ENCODE peak calls at places on chromosomes 7 and 10, in six cellular contexts. One of them, this sample, is unnamed.
A peak's percentile ranks its signal among the peaks of the same experiment; 100 is the strongest.

GRCh38 chr7:285731-286130 is 4.2 kb upstream of the FOXL3 start:
- DNase-seq in fibroblast of the conjunctiva: no peak
- DNase-seq in uterus: no peak
- DNase-seq in BE2C: no peak
- DNase-seq in stimulated activated CD4-positive, alpha-beta T cell treated with anti-CD3 and anti-CD28 coated beads, TNF-alpha, amount 100 ng/mL, for 24 hours: no peak
- DNase-seq in NCI-H345: no peak
- DNase-seq in this sample: peak; percentile 51

GRCh38 chr7:139058963-139059362 is 23.1 kb upstream of the ZC3HAV1L start:
- DNase-seq in BE2C: no peak
- DNase-seq in uterus: no peak
- DNase-seq in fibroblast of the conjunctiva: peak; percentile 55
- DNase-seq in stimulated activated CD4-positive, alpha-beta T cell treated with anti-CD3 and anti-CD28 coated beads, TNF-alpha, amount 100 ng/mL, for 24 hours: no peak
- DNase-seq in NCI-H345: no peak
- DNase-seq in this sample: no peak

GRCh38 chr10:63430091-63430998 is 35.4 kb downstream of the JMJD1C start:
- DNase-seq in NCI-H345: no peak
- DNase-seq in stimulated activated CD4-positive, alpha-beta T cell treated with anti-CD3 and anti-CD28 coated beads, TNF-alpha, amount 100 ng/mL, for 24 hours: no peak
- DNase-seq in fibroblast of the conjunctiva: peak; percentile 56
- DNase-seq in uterus: no peak
- DNase-seq in BE2C: no peak
- DNase-seq in this sample: no peak

GRCh38 chr7:156604311-156604710 is 36.3 kb upstream of the RNF32 start:
- DNase-seq in BE2C: no peak
- DNase-seq in uterus: no peak
- DNase-seq in fibroblast of the conjunctiva: no peak
- DNase-seq in NCI-H345: no peak
- DNase-seq in stimulated activated CD4-positive, alpha-beta T cell treated with anti-CD3 and anti-CD28 coated beads, TNF-alpha, amount 100 ng/mL, for 24 hours: no peak
- DNase-seq in this sample: no peak

GRCh38 chr7:152089183-152089582 is 63.7 kb downstream of the GALNT11 start:
- DNase-seq in BE2C: no peak
- DNase-seq in NCI-H345: no peak
- DNase-seq in stimulated activated CD4-positive, alpha-beta T cell treated with anti-CD3 and anti-CD28 coated beads, TNF-alpha, amount 100 ng/mL, for 24 hours: no peak
- DNase-seq in uterus: no peak
- DNase-seq in fibroblast of the conjunctiva: no peak
- DNase-seq in this sample: no peak

GRCh38 chr7:69738396-69738889 is 140.2 kb downstream of the AUTS2 start:
- DNase-seq in stimulated activated CD4-positive, alpha-beta T cell treated with anti-CD3 and anti-CD28 coated beads, TNF-alpha, amount 100 ng/mL, for 24 hours: no peak
- DNase-seq in NCI-H345: no peak
- DNase-seq in uterus: no peak
- DNase-seq in BE2C: peak; percentile 41
- DNase-seq in fibroblast of the conjunctiva: no peak
- DNase-seq in this sample: no peak

GRCh38 chr10:79249156-79250121 is 97.8 kb upstream of the PPIF start:
- DNase-seq in fibroblast of the conjunctiva: no peak
- DNase-seq in NCI-H345: no peak
- DNase-seq in stimulated activated CD4-positive, alpha-beta T cell treated with anti-CD3 and anti-CD28 coated beads, TNF-alpha, amount 100 ng/mL, for 24 hours: no peak
- DNase-seq in BE2C: no peak
- DNase-seq in uterus: no peak
- DNase-seq in this sample: no peak

GRCh38 chr10:115918812-115919211 is 354.2 kb downstream of the GFRA1 start:
- DNase-seq in uterus: no peak
- DNase-seq in BE2C: no peak
- DNase-seq in stimulated activated CD4-positive, alpha-beta T cell treated with anti-CD3 and anti-CD28 coated beads, TNF-alpha, amount 100 ng/mL, for 24 hours: no peak
- DNase-seq in fibroblast of the conjunctiva: no peak
- DNase-seq in NCI-H345: no peak
- DNase-seq in this sample: no peak

GRCh38 chr10:126196225-126196624 is 192.1 kb downstream of the ADAM12 start:
- DNase-seq in NCI-H345: no peak
- DNase-seq in stimulated activated CD4-positive, alpha-beta T cell treated with anti-CD3 and anti-CD28 coated beads, TNF-alpha, amount 100 ng/mL, for 24 hours: no peak
- DNase-seq in uterus: no peak
- DNase-seq in fibroblast of the conjunctiva: no peak
- DNase-seq in BE2C: no peak
- DNase-seq in this sample: no peak

GRCh38 chr10:123637326-123637880 is 28.8 kb upstream of the GPR26 start:
- DNase-seq in BE2C: no peak
- DNase-seq in stimulated activated CD4-positive, alpha-beta T cell treated with anti-CD3 and anti-CD28 coated beads, TNF-alpha, amount 100 ng/mL, for 24 hours: no peak
- DNase-seq in uterus: no peak
- DNase-seq in NCI-H345: no peak
- DNase-seq in fibroblast of the conjunctiva: no peak
- DNase-seq in this sample: no peak

GRCh38 chr10:79391231-79392019 is 44.2 kb downstream of the PPIF start:
- DNase-seq in stimulated activated CD4-positive, alpha-beta T cell treated with anti-CD3 and anti-CD28 coated beads, TNF-alpha, amount 100 ng/mL, for 24 hours: no peak
- DNase-seq in uterus: peak; percentile 40
- DNase-seq in fibroblast of the conjunctiva: no peak
- DNase-seq in BE2C: no peak
- DNase-seq in NCI-H345: no peak
- DNase-seq in this sample: peak; percentile 43

This sample was measured in aorta.